ENCODE peak calls at places on chromosomes 1 and 21, in eight cellular contexts. One of them, this sample, is unnamed. For H3K27me3 and H3K4me1, the result is how much of the 10 kb centered on the place peaks cover.

GRCh38 chr1:26164036-26164927 is 4.5 kb downstream of the C1orf232 start:
- DNase-seq in HCT116: no peak
- DNase-seq in stomach: peak
- DNase-seq in prostate gland: no peak
- DNase-seq in IMR-90: no peak
- DNase-seq in adrenal gland: peak
- DNase-seq in suprapubic skin: no peak
- DNase-seq in K562: peak
- DNase-seq in this sample: peak

GRCh38 chr1:162069334-162070093 is at the start of gene NOS1AP:
- DNase-seq in HCT116: peak
- DNase-seq in stomach: peak
- DNase-seq in prostate gland: peak
- DNase-seq in IMR-90: no peak
- DNase-seq in adrenal gland: peak
- DNase-seq in suprapubic skin: peak
- DNase-seq in K562: peak
- DNase-seq in this sample: peak

GRCh38 chr1:16215882-16216753 is 3.7 kb upstream of the ARHGEF19 start:
- DNase-seq in HCT116: peak
- DNase-seq in stomach: peak
- DNase-seq in prostate gland: peak
- DNase-seq in IMR-90: peak
- DNase-seq in adrenal gland: peak
- DNase-seq in suprapubic skin: peak
- DNase-seq in K562: peak
- DNase-seq in this sample: peak

GRCh38 chr1:248812736-248813425 is 12.8 kb downstream of the SH3BP5L start:
- DNase-seq in HCT116: no peak
- DNase-seq in stomach: no peak
- DNase-seq in prostate gland: no peak
- DNase-seq in IMR-90: no peak
- DNase-seq in adrenal gland: no peak
- DNase-seq in suprapubic skin: no peak
- DNase-seq in K562: peak
- DNase-seq in this sample: no peak

GRCh38 chr1:156129687-156130577 is 15.4 kb downstream of the LMNA start:
- DNase-seq in HCT116: peak
- DNase-seq in stomach: peak
- DNase-seq in prostate gland: peak
- DNase-seq in IMR-90: peak
- DNase-seq in adrenal gland: peak
- DNase-seq in suprapubic skin: peak
- DNase-seq in K562: peak
- DNase-seq in this sample: peak

GRCh38 chr1:21325231-21325718 is 35.0 kb upstream of the ECE1 start:
- DNase-seq in HCT116: no peak
- DNase-seq in stomach: no peak
- DNase-seq in prostate gland: no peak
- DNase-seq in IMR-90: no peak
- DNase-seq in adrenal gland: peak
- DNase-seq in suprapubic skin: no peak
- DNase-seq in K562: no peak
- DNase-seq in this sample: peak

GRCh38 chr1:54464031-54464476 is 57.9 kb upstream of the SSBP3 start:
- DNase-seq in HCT116: no peak
- DNase-seq in stomach: no peak
- DNase-seq in prostate gland: no peak
- DNase-seq in IMR-90: no peak
- DNase-seq in adrenal gland: no peak
- DNase-seq in suprapubic skin: no peak
- DNase-seq in K562: no peak
- DNase-seq in this sample: no peak

GRCh38 chr1:80755944-80756343 is 1044.8 kb upstream of the ADGRL2 start:
- DNase-seq in HCT116: no peak
- DNase-seq in stomach: no peak
- DNase-seq in prostate gland: no peak
- DNase-seq in IMR-90: no peak
- DNase-seq in adrenal gland: no peak
- DNase-seq in suprapubic skin: no peak
- DNase-seq in K562: no peak
- DNase-seq in this sample: no peak

GRCh38 chr1:175355414-175355813 is 162.8 kb upstream of the KIAA0040 start:
- DNase-seq in HCT116: no peak
- DNase-seq in stomach: no peak
- DNase-seq in prostate gland: no peak
- DNase-seq in IMR-90: no peak
- DNase-seq in adrenal gland: no peak
- DNase-seq in suprapubic skin: no peak
- DNase-seq in K562: no peak
- DNase-seq in this sample: no peak

GRCh38 chr1:22332795-22333499 is 118.7 kb upstream of the ZBTB40 start:
- DNase-seq in HCT116: peak
- DNase-seq in stomach: no peak
- DNase-seq in prostate gland: no peak
- DNase-seq in IMR-90: no peak
- DNase-seq in adrenal gland: peak
- DNase-seq in suprapubic skin: no peak
- DNase-seq in K562: no peak
- DNase-seq in this sample: peak

GRCh38 chr21:37821791-37822450 is 94.3 kb downstream of the KCNJ6 start:
- DNase-seq in HCT116: no peak
- DNase-seq in stomach: no peak
- DNase-seq in prostate gland: no peak
- DNase-seq in IMR-90: peak
- DNase-seq in adrenal gland: no peak
- DNase-seq in suprapubic skin: no peak
- DNase-seq in K562: no peak
- DNase-seq in this sample: no peak

GRCh38 chr1:96878640-96879039 is 157.1 kb downstream of the PTBP2 start:
- DNase-seq in HCT116: no peak
- DNase-seq in stomach: no peak
- DNase-seq in prostate gland: no peak
- DNase-seq in IMR-90: no peak
- DNase-seq in adrenal gland: no peak
- DNase-seq in suprapubic skin: no peak
- DNase-seq in K562: no peak
- DNase-seq in this sample: no peak

GRCh38 chr1:171794085-171794484 is 12.6 kb downstream of the METTL13 start:
- DNase-seq in HCT116: no peak
- DNase-seq in stomach: no peak
- DNase-seq in prostate gland: no peak
- DNase-seq in IMR-90: peak
- DNase-seq in adrenal gland: no peak
- DNase-seq in suprapubic skin: no peak
- DNase-seq in K562: no peak
- DNase-seq in this sample: no peak

GRCh38 chr1:51661081-51661518 is 44.2 kb downstream of the OSBPL9 start:
- DNase-seq in HCT116: no peak
- DNase-seq in stomach: no peak
- DNase-seq in prostate gland: no peak
- DNase-seq in IMR-90: peak
- DNase-seq in adrenal gland: no peak
- DNase-seq in suprapubic skin: no peak
- DNase-seq in K562: no peak
- DNase-seq in this sample: no peak

GRCh38 chr21:45897191-45898027 is 84.2 kb upstream of the COL6A1 start:
- DNase-seq in HCT116: no peak
- DNase-seq in stomach: no peak
- DNase-seq in prostate gland: no peak
- DNase-seq in IMR-90: no peak
- DNase-seq in adrenal gland: no peak
- DNase-seq in suprapubic skin: no peak
- DNase-seq in K562: no peak
- DNase-seq in this sample: peak

GRCh38 chr1:13469343-13469742 is 44.5 kb downstream of the LRRC38 start:
- DNase-seq in HCT116: no peak
- DNase-seq in stomach: no peak
- DNase-seq in prostate gland: no peak
- DNase-seq in IMR-90: no peak
- DNase-seq in adrenal gland: peak
- DNase-seq in suprapubic skin: no peak
- DNase-seq in K562: peak
- DNase-seq in this sample: no peak

GRCh38 chr21:36456714-36457399 is 23.1 kb downstream of the CLDN14 start:
- DNase-seq in HCT116: no peak
- DNase-seq in stomach: no peak
- DNase-seq in prostate gland: no peak
- DNase-seq in IMR-90: no peak
- DNase-seq in adrenal gland: no peak
- DNase-seq in suprapubic skin: no peak
- DNase-seq in K562: no peak
- DNase-seq in this sample: no peak

GRCh38 chr1:85623061-85623471 is 42.5 kb downstream of the CCN1 start:
- DNase-seq in HCT116: no peak
- DNase-seq in stomach: no peak
- DNase-seq in prostate gland: no peak
- DNase-seq in IMR-90: peak
- DNase-seq in adrenal gland: no peak
- DNase-seq in suprapubic skin: no peak
- DNase-seq in K562: no peak
- DNase-seq in this sample: no peak

GRCh38 chr1:150765229-150765976 is at the start of gene CTSS:
- DNase-seq in HCT116: no peak
- DNase-seq in stomach: no peak
- DNase-seq in prostate gland: no peak
- DNase-seq in IMR-90: peak
- DNase-seq in adrenal gland: no peak
- DNase-seq in suprapubic skin: no peak
- DNase-seq in K562: no peak
- DNase-seq in this sample: no peak

GRCh38 chr1:59018860-59019259 is 235.0 kb upstream of the JUN start:
- DNase-seq in HCT116: no peak
- DNase-seq in stomach: no peak
- DNase-seq in prostate gland: no peak
- DNase-seq in IMR-90: no peak
- DNase-seq in adrenal gland: peak
- DNase-seq in suprapubic skin: no peak
- DNase-seq in K562: no peak
- DNase-seq in this sample: no peak

GRCh38 chr1:53145942-53146708 is 3.7 kb upstream of the SLC1A7 start:
- DNase-seq in HCT116: peak
- DNase-seq in stomach: peak
- DNase-seq in prostate gland: no peak
- DNase-seq in IMR-90: peak
- DNase-seq in adrenal gland: peak
- DNase-seq in suprapubic skin: peak
- DNase-seq in K562: peak
- DNase-seq in this sample: peak

DNA sequence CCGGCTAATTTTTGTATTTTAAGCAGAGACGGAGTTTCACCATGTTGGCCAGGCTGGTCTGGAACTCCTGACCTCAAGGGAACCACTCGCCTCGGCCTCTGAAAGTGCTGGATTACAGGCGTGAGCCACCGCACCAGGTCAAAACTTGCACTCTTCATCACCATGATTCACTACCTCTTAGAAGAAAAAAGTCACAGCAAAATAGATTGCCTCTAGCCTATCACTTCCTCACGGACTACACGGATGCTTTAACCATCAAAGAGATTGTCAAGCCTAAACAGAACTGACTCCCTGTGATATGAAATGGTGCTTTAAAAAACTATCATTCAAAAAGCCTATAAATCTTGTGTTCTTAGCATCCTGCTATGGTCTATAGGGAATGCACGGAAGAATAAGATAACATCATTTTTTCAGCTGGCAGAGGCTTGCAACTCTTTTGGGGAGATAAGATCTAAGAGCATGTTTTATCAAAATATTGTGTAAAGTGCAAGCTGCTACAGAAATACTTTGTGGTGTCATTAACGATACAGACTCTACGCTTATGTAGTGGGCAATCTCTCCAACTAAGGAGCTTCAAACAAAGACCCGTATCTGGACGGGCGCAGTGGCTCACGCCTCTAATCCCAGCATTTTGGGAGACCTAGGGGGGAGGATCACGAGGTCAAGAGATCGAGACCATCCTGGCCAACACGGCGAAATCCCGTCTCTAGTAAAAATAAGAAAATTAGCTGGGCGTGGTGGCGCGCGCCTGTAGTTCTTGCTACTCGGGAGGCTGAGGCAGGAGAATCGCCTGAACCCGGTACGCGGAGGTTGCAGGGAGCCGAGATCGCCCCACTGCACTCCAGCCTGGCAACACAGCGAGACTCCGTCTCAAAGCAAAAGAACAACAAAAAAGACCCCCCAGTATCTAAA is 966 bp downstream of the TFB2M start:
- DNase-seq in HCT116: no peak
- DNase-seq in stomach: no peak
- DNase-seq in prostate gland: no peak
- DNase-seq in IMR-90: no peak
- DNase-seq in adrenal gland: no peak
- DNase-seq in suprapubic skin: no peak
- DNase-seq in K562: no peak
- DNase-seq in this sample: peak
- H3K27me3 ChIP-seq in HCT116: under half
- H3K27me3 ChIP-seq in stomach: under half
- H3K27me3 ChIP-seq in prostate gland: under half
- H3K27me3 ChIP-seq in IMR-90: under half
- H3K27me3 ChIP-seq in adrenal gland: under half
- H3K27me3 ChIP-seq in suprapubic skin: under half
- H3K27me3 ChIP-seq in K562: under half
- H3K27me3 ChIP-seq in this sample: under half

GRCh38 chr1:195053478-195053877 is 1554.8 kb downstream of the KCNT2 start:
- DNase-seq in HCT116: no peak
- DNase-seq in stomach: no peak
- DNase-seq in prostate gland: no peak
- DNase-seq in IMR-90: peak
- DNase-seq in adrenal gland: no peak
- DNase-seq in suprapubic skin: no peak
- DNase-seq in K562: no peak
- DNase-seq in this sample: no peak
- TF ChIP-seq POLR2A in HCT116: no peak
- TF ChIP-seq POLR2A in stomach: no peak
- TF ChIP-seq POLR2A in prostate gland: no peak
- TF ChIP-seq POLR2A in IMR-90: no peak
- TF ChIP-seq POLR2A in adrenal gland: no peak
- TF ChIP-seq POLR2A in suprapubic skin: no peak
- TF ChIP-seq POLR2A in K562: no peak
- TF ChIP-seq POLR2A in this sample: no peak

DNA sequence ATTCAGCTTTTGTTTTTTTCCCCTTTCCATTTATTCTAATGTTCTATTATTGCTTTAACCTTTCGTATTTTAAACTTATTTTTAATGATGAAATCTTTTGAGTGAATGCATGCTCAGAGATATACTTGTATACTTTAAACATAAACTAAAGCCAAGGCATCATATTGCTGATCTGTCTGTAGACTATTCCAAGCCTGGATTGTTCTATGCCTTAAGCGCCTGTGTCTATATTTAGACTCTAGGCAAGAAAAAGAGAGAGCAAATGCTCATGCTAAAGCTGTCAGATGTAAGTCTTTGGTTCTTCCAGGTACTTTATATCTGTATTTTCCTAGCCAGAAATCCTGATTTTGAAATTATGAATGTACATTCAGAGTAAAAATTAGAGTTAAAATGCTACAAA is 14.4 kb downstream of the SH3GLB1 start:
- DNase-seq in HCT116: no peak
- DNase-seq in stomach: no peak
- DNase-seq in prostate gland: no peak
- DNase-seq in IMR-90: peak
- DNase-seq in adrenal gland: no peak
- DNase-seq in suprapubic skin: no peak
- DNase-seq in K562: no peak
- DNase-seq in this sample: no peak
- H3K4me1 ChIP-seq in HCT116: under half
- H3K4me1 ChIP-seq in stomach: under half
- H3K4me1 ChIP-seq in prostate gland: under half
- H3K4me1 ChIP-seq in IMR-90: under half
- H3K4me1 ChIP-seq in adrenal gland: under half
- H3K4me1 ChIP-seq in suprapubic skin: under half
- H3K4me1 ChIP-seq in K562: under half
- H3K4me1 ChIP-seq in this sample: under half

GRCh38 chr1:70315782-70316181 is 38.7 kb downstream of the ANKRD13C start:
- DNase-seq in HCT116: no peak
- DNase-seq in stomach: no peak
- DNase-seq in prostate gland: no peak
- DNase-seq in IMR-90: no peak
- DNase-seq in adrenal gland: no peak
- DNase-seq in suprapubic skin: no peak
- DNase-seq in K562: no peak
- DNase-seq in this sample: no peak
- H3K27me3 ChIP-seq in HCT116: under half
- H3K27me3 ChIP-seq in stomach: under half
- H3K27me3 ChIP-seq in prostate gland: under half
- H3K27me3 ChIP-seq in IMR-90: under half
- H3K27me3 ChIP-seq in adrenal gland: under half
- H3K27me3 ChIP-seq in suprapubic skin: under half
- H3K27me3 ChIP-seq in K562: under half
- H3K27me3 ChIP-seq in this sample: under half